ENCODE peak calls at places on chromosome 2, in four cellular contexts. R, B, P and S are unnamed samples.
A peak's percentile ranks its signal among the peaks of the same experiment; 100 is the strongest.

GRCh38 chr2:240433973-240434727 is 1.3 kb upstream of the GPC1 start:
- DNase-seq in B (no peak), P (peak; percentile 96), R (no peak), S (peak; percentile 92)

GRCh38 chr2:99636432-99637034 is 146.7 kb upstream of the REV1 start:
- DNase-seq in R (peak; percentile 70), B (no peak), P (peak; percentile 48), S (no peak)

GRCh38 chr2:144648837-144649485 is 129.0 kb upstream of the ZEB2 start:
- DNase-seq in B (no peak), R (no peak), P (no peak), S (no peak)

GRCh38 chr2:111121028-111121872 is 536 bp downstream of the BCL2L11 start:
- DNase-seq in R (peak; percentile 29), P (no peak), B (peak; percentile 44), S (peak; percentile 60)

GRCh38 chr2:151760139-151760650 is 25.9 kb upstream of the NEB start:
- DNase-seq in R (no peak), P (peak; percentile 22), B (no peak), S (no peak)

GRCh38 chr2:128534688-128535392 is 216.2 kb upstream of the HS6ST1 start:
- DNase-seq in B (no peak), R (no peak), P (peak; percentile 38), S (no peak)

GRCh38 chr2:182132605-182133004 is 147.0 kb downstream of the PPP1R1C start:
- DNase-seq in P (no peak), R (no peak), B (no peak), S (no peak)

GRCh38 chr2:25517701-25518100 is 155.7 kb downstream of the DTNB start:
- DNase-seq in B (no peak), R (no peak), P (no peak), S (no peak)

GRCh38 chr2:45710468-45710867 is 59.0 kb downstream of the PRKCE start:
- DNase-seq in P (no peak), R (no peak), B (no peak), S (no peak)

GRCh38 chr2:128867327-128867726 is 548.7 kb upstream of the HS6ST1 start:
- DNase-seq in P (no peak), R (no peak), B (no peak), S (no peak)

GRCh38 chr2:31886700-31887099 is 124.1 kb downstream of the MEMO1 start:
- DNase-seq in R (no peak), B (no peak), P (peak; percentile 14), S (no peak)

GRCh38 chr2:186308347-186308746 is 177.7 kb upstream of the ZC3H15 start:
- DNase-seq in P (peak; percentile 19), B (no peak), R (no peak), S (no peak)

GRCh38 chr2:207216454-207216853 is 50.7 kb upstream of the KLF7 start:
- DNase-seq in B (no peak), P (no peak), R (no peak), S (no peak)

DNA sequence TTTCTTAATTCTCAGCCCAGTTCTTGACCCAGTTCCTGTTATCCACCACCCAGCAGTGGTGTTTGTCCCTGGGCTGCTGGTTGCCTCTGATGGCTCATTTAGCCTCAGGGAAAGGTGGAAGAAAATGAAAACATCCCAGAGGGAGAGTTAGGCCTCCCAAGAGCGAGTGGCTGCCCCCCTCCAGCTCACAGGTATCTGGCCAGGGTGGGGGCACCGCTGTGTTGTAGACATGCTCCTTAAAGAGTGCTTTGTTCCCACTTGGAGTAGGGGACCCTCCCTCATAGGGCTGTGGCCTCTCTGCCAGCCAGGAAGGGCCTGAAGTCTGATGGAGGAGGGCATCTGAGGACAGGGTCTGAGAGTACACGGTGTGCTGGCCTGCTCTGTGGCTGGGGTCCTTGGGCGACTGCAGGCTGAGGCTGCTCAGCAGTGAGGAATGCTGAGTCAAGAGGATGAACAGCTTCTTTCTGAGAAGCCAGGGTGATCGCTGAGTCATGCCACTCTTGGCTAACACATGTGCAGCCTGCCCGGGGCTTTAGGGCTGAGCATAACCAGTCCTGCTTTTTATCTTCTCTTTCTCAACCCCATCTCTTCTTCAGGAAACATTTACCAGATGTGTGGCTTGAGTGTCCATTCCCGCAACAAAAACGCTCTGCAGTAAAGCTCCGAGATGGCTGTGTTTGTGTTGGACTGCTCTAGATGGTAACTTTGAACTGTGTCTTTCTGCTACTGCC is 72.4 kb downstream of the IL1R2 start:
- DNase-seq in P (peak; percentile 100), B (no peak), R (peak; percentile 96), S (peak; percentile 92)
- H3K27ac ChIP-seq in P (peak overlapping the region; percentile 78), B (no peak overlapping the region), R (peak overlapping the region; percentile 88), S (peak overlapping the region; percentile 83)

GRCh38 chr2:58240938-58241755 is at the start of gene FANCL:
- DNase-seq in R (peak; percentile 85), P (peak; percentile 90), B (peak; percentile 88), S (peak; percentile 92)

GRCh38 chr2:58237741-58238140 is 3.4 kb downstream of the FANCL start:
- DNase-seq in B (no peak), R (no peak), P (no peak), S (no peak)

GRCh38 chr2:58235988-58236387 is 5.1 kb downstream of the FANCL start:
- DNase-seq in B (no peak), R (no peak), P (no peak), S (no peak)

GRCh38 chr2:58240595-58240937 is 559 bp downstream of the FANCL start:
- DNase-seq in B (peak; percentile 11), R (no peak), P (peak; percentile 16), S (no peak)

GRCh38 chr2:58239243-58239642 is 1.9 kb downstream of the FANCL start:
- DNase-seq in P (no peak), B (no peak), R (no peak), S (no peak)
- H3K4me1 ChIP-seq in P (peaks cover 5% of the 10 kb centered on the region), B (peaks cover 4% of the 10 kb centered on the region), R (peaks cover 12% of the 10 kb centered on the region), S (peaks cover 10% of the 10 kb centered on the region)

GRCh38 chr2:136764397-136765255 is 719 bp upstream of the THSD7B start:
- DNase-seq in R (no peak), P (no peak), B (peak; percentile 46), S (no peak)

GRCh38 chr2:136770384-136770783 is 5.0 kb downstream of the THSD7B start:
- DNase-seq in P (no peak), R (no peak), B (no peak), S (no peak)

GRCh38 chr2:136765736-136766323 is 485 bp downstream of the THSD7B start:
- DNase-seq in R (no peak), B (peak; percentile 72), P (no peak), S (no peak)

GRCh38 chr2:136765256-136765735 is at the start of gene THSD7B:
- DNase-seq in P (no peak), B (peak; percentile 49), R (no peak), S (no peak)

DNA sequence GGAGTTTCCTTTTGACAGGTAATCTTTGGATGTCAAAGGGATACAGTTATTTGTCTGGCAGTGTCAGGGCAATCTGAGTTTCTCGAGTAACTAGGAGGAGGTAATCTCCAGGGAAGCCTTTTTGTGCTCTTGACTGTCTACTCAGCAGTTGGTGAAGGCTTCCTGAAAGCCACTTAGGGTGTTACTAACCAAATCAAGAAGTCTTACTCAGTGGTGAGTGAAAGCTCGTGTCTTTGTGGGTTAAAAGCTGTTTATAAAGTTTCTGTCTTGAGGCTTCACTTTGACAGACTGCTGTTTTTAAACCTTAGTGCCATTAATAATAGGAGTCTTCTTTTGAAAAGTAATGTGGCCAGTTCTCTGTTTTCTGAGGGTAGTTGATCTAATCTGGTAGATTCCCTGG is 1.7 kb downstream of the THSD7B start:
- DNase-seq in B (peak; percentile 77), R (no peak), P (no peak), S (no peak)
- H3K27me3 ChIP-seq in B (peaks cover 3% of the 10 kb centered on the region), R (no peaks in the 10 kb centered on the region), P (peaks cover 91% of the 10 kb centered on the region), S (peaks cover 41% of the 10 kb centered on the region)

GRCh38 chr2:39511219-39511785 is 74.2 kb upstream of the MAP4K3 start:
- DNase-seq in R (no peak), P (peak; percentile 43), B (no peak), S (no peak)
- H3K27ac ChIP-seq in R (peak overlapping the region; percentile 45), P (no peak overlapping the region), B (no peak overlapping the region), S (no peak overlapping the region)

DNA sequence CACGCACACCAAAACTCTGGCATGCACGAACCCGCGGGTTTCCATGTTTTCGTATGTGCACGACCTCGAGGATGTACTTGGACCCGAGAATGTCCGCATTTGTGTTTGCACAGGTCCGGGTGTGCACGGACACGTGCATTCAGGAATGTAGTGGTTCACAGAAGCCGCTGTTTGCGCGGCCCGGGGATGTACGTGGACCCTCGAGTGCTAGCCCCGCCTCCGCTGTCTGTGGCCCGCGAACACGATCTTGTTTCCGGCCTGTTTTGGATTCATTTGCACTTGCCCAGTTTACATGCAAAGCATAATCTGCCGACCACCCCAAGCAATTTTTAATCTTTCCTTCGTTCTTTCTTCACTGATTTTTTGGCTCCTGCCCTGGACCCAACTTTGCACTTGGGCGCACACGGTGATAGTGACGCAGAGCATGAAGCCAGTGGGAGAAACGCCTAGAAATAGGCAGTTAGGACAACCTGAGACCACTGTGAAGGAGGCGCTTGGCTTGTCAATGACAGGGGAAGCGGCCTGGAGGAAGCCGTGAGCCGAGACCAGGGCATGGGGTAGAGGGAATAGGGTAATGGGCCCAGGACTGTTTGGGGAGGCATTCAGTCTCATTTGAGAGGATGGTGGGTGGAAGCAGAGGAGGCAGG is 45.4 kb upstream of the PTMA start:
- DNase-seq in P (no peak), B (no peak), R (no peak), S (no peak)
- H3K4me1 ChIP-seq in P (peaks cover 18% of the 10 kb centered on the region), B (no peaks in the 10 kb centered on the region), R (peaks cover 47% of the 10 kb centered on the region), S (peaks cover 57% of the 10 kb centered on the region)

DNA sequence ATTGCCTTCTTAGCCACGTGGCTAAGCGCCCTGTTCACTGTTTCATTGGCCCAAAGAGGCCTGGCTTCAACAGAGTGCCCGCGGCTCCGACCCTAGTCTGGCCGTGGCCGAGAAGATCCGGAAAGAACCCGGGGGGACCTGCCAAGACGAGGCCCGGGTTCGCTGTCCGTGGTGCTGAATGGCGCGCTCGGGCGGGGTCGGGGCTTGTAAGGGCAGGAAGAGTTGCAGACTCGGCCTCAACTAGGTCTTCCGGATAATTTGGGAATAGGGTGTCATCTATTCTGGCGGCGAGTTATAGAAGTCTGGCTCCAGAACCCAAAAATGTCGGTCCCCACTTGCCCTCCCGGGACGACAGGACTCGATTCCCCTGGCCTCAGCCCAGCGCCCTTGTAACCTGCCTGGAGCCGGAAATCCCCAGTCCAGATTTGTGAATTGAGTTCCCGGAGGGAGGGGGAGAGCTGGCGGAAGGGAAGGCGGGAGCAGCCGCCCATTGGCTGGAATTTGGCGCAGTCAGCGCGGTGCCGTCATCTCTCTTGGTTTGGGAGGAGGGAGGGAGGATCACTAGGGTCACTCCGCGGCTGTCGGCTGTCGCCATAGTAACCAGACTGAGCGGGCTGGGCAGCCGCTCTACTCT is 3.5 kb downstream of the CDK5R2 start:
- DNase-seq in R (peak; percentile 47), P (peak; percentile 99), B (peak; percentile 52), S (peak; percentile 59)
- H3K27me3 ChIP-seq in R (peaks cover 4% of the 10 kb centered on the region), P (peaks cover 57% of the 10 kb centered on the region), B (peaks cover 67% of the 10 kb centered on the region), S (peaks cover 70% of the 10 kb centered on the region)

GRCh38 chr2:68127358-68128242 is 30.1 kb upstream of the PNO1 start:
- DNase-seq in P (no peak), R (no peak), B (peak; percentile 25), S (no peak)
- H3K27ac ChIP-seq in P (no peak overlapping the region), R (no peak overlapping the region), B (peak overlapping the region; percentile 8), S (no peak overlapping the region)

DNA sequence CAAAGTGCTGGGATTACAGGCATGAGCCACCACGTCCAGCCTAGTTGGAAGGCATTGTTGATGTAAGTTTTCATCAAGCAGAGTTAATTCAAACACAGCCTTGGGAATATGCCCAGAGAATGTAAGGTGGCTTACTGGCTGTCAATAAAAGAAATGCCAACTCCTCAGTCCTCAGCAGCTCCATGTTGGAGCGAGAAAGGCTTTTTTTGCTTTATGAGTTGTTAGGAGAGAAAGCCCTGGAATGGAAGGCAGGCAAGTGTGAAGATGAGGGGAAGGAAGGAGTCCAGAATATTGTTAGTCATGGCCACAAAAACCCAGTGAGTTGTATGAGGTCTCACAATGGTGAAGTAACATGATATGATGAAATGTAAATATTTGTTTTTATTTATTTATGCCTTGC is 57.1 kb downstream of the MAP4K4 start:
- DNase-seq in P (peak; percentile 45), B (no peak), R (no peak), S (no peak)
- H3K4me1 ChIP-seq in P (peaks cover 51% of the 10 kb centered on the region), B (peaks cover 27% of the 10 kb centered on the region), R (peaks cover 75% of the 10 kb centered on the region), S (peaks cover 69% of the 10 kb centered on the region)